ENCODE peak calls at places on chromosomes 12 and 14, in nine cellular contexts. One of them, this sample, is unnamed.

GRCh38 chr12:87848248-87848868 is 180.8 kb downstream of the C12orf50 start:
- DNase-seq in WERI-Rb-1: peak
- DNase-seq in CD4-positive, alpha-beta memory T cell: peak
- DNase-seq in OCI-LY7: peak
- DNase-seq in brain microvascular endothelial cell: peak
- DNase-seq in cardiac muscle cell: peak
- DNase-seq in PC-3: peak
- DNase-seq in substantia nigra: no peak
- DNase-seq in astrocyte: peak
- DNase-seq in this sample: peak

GRCh38 chr14:93800038-93800937 is 12.0 kb upstream of the PRIMA1 start:
- DNase-seq in substantia nigra: no peak
- DNase-seq in cardiac muscle cell: no peak
- DNase-seq in PC-3: no peak
- DNase-seq in CD4-positive, alpha-beta memory T cell: no peak
- DNase-seq in OCI-LY7: no peak
- DNase-seq in brain microvascular endothelial cell: no peak
- DNase-seq in WERI-Rb-1: no peak
- DNase-seq in astrocyte: no peak
- DNase-seq in this sample: peak

GRCh38 chr14:93430889-93431670 is at the start of gene UNC79:
- DNase-seq in WERI-Rb-1: peak
- DNase-seq in CD4-positive, alpha-beta memory T cell: no peak
- DNase-seq in substantia nigra: peak
- DNase-seq in brain microvascular endothelial cell: peak
- DNase-seq in cardiac muscle cell: peak
- DNase-seq in PC-3: no peak
- DNase-seq in astrocyte: peak
- DNase-seq in OCI-LY7: no peak
- DNase-seq in this sample: no peak

GRCh38 chr14:91866061-91866460 is 1.3 kb downstream of the TC2N start:
- DNase-seq in cardiac muscle cell: no peak
- DNase-seq in brain microvascular endothelial cell: no peak
- DNase-seq in substantia nigra: no peak
- DNase-seq in WERI-Rb-1: no peak
- DNase-seq in CD4-positive, alpha-beta memory T cell: peak
- DNase-seq in OCI-LY7: no peak
- DNase-seq in astrocyte: peak
- DNase-seq in PC-3: peak
- DNase-seq in this sample: no peak

GRCh38 chr12:21881950-21882349 is 59.3 kb downstream of the ABCC9 start:
- DNase-seq in CD4-positive, alpha-beta memory T cell: no peak
- DNase-seq in substantia nigra: peak
- DNase-seq in cardiac muscle cell: no peak
- DNase-seq in PC-3: no peak
- DNase-seq in OCI-LY7: no peak
- DNase-seq in brain microvascular endothelial cell: no peak
- DNase-seq in WERI-Rb-1: no peak
- DNase-seq in astrocyte: no peak
- DNase-seq in this sample: no peak

GRCh38 chr12:79983492-79983891 is 48.6 kb upstream of the PPP1R12A start:
- DNase-seq in brain microvascular endothelial cell: peak
- DNase-seq in OCI-LY7: no peak
- DNase-seq in WERI-Rb-1: no peak
- DNase-seq in PC-3: peak
- DNase-seq in cardiac muscle cell: no peak
- DNase-seq in substantia nigra: no peak
- DNase-seq in astrocyte: peak
- DNase-seq in CD4-positive, alpha-beta memory T cell: no peak
- DNase-seq in this sample: peak

GRCh38 chr14:103688441-103688840 is 26.8 kb downstream of the XRCC3 start:
- DNase-seq in CD4-positive, alpha-beta memory T cell: no peak
- DNase-seq in cardiac muscle cell: no peak
- DNase-seq in OCI-LY7: no peak
- DNase-seq in brain microvascular endothelial cell: no peak
- DNase-seq in substantia nigra: no peak
- DNase-seq in PC-3: no peak
- DNase-seq in astrocyte: no peak
- DNase-seq in WERI-Rb-1: no peak
- DNase-seq in this sample: no peak

GRCh38 chr12:132217800-132218518 is 73.7 kb downstream of the NOC4L start:
- DNase-seq in OCI-LY7: no peak
- DNase-seq in PC-3: no peak
- DNase-seq in cardiac muscle cell: no peak
- DNase-seq in brain microvascular endothelial cell: no peak
- DNase-seq in WERI-Rb-1: no peak
- DNase-seq in substantia nigra: no peak
- DNase-seq in CD4-positive, alpha-beta memory T cell: no peak
- DNase-seq in astrocyte: no peak
- DNase-seq in this sample: no peak

GRCh38 chr12:8953773-8954402 is 4.4 kb upstream of the M6PR start:
- DNase-seq in OCI-LY7: no peak
- DNase-seq in brain microvascular endothelial cell: no peak
- DNase-seq in astrocyte: no peak
- DNase-seq in substantia nigra: no peak
- DNase-seq in WERI-Rb-1: no peak
- DNase-seq in cardiac muscle cell: no peak
- DNase-seq in PC-3: no peak
- DNase-seq in CD4-positive, alpha-beta memory T cell: peak
- DNase-seq in this sample: no peak

GRCh38 chr14:104750658-104751057 is 2.3 kb upstream of the SIVA1 start:
- DNase-seq in astrocyte: no peak
- DNase-seq in OCI-LY7: peak
- DNase-seq in PC-3: peak
- DNase-seq in CD4-positive, alpha-beta memory T cell: no peak
- DNase-seq in brain microvascular endothelial cell: no peak
- DNase-seq in substantia nigra: no peak
- DNase-seq in cardiac muscle cell: no peak
- DNase-seq in WERI-Rb-1: no peak
- DNase-seq in this sample: no peak

GRCh38 chr14:96265387-96265786 is 9.4 kb downstream of the BDKRB1 start:
- DNase-seq in OCI-LY7: no peak
- DNase-seq in cardiac muscle cell: no peak
- DNase-seq in astrocyte: no peak
- DNase-seq in substantia nigra: no peak
- DNase-seq in brain microvascular endothelial cell: no peak
- DNase-seq in PC-3: no peak
- DNase-seq in WERI-Rb-1: no peak
- DNase-seq in CD4-positive, alpha-beta memory T cell: no peak
- DNase-seq in this sample: no peak

DNA sequence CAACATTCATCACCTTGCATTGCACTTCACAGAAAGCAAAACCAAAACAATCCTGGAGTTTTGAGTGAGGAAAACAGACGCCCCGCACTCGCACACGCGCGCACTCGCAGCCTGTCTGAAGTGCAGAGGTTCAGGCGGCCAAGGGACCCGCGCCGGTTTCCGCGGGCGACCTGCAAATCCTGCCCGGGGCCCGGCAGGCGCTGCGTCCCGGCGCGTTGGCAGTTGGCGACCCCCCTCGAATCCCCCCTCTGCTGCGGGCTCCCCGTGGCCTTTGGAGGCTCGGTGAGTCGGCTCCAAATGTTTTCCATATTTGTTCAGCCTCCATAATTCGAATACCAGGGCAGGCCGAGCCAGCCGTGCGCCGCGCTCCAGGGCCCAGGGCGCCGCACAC is at the start of gene SSPN:
- DNase-seq in CD4-positive, alpha-beta memory T cell: no peak
- DNase-seq in brain microvascular endothelial cell: peak
- DNase-seq in PC-3: peak
- DNase-seq in OCI-LY7: no peak
- DNase-seq in substantia nigra: peak
- DNase-seq in astrocyte: peak
- DNase-seq in WERI-Rb-1: peak
- DNase-seq in cardiac muscle cell: peak
- DNase-seq in this sample: no peak
- H3K27ac ChIP-seq in CD4-positive, alpha-beta memory T cell: no peak
- H3K27ac ChIP-seq in brain microvascular endothelial cell: peak
- H3K27ac ChIP-seq in PC-3: peak
- H3K27ac ChIP-seq in OCI-LY7: no peak
- H3K27ac ChIP-seq in substantia nigra: peak
- H3K27ac ChIP-seq in astrocyte: peak
- H3K27ac ChIP-seq in WERI-Rb-1: no peak
- H3K27ac ChIP-seq in cardiac muscle cell: no peak
- H3K27ac ChIP-seq in this sample: no peak

DNA sequence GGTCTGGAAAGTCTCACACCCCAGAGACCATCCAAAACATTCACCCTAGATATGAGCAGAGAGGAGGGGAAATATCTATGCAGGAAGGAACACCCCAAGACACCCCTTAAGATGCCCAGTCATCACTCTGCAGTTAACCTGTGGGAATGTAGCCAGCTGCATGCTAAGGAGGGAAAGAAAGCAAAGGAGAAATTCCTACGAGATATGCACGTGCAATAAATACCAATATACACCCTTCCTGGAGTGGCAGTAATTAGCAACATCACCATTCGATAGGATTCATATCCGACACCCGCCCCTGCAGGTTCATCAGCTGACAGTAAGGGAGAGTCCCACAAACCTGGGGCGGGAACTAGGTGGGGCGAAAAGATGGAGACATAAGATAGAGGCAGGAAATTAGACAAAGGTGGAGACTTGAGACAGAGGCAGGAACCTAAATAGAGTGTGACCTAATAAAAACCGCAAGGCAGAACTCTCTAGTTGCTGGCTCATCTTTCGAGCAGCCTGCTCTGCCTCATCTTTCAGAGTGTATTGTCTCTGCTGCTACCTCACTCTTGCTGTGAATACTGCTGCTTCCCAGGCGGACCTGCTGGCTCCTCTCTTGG is 51.5 kb downstream of the PLEKHG3 start:
- DNase-seq in WERI-Rb-1: no peak
- DNase-seq in CD4-positive, alpha-beta memory T cell: peak
- DNase-seq in OCI-LY7: no peak
- DNase-seq in substantia nigra: no peak
- DNase-seq in astrocyte: peak
- DNase-seq in brain microvascular endothelial cell: peak
- DNase-seq in cardiac muscle cell: no peak
- DNase-seq in PC-3: peak
- DNase-seq in this sample: peak
- H3K27ac ChIP-seq in WERI-Rb-1: no peak
- H3K27ac ChIP-seq in CD4-positive, alpha-beta memory T cell: peak
- H3K27ac ChIP-seq in OCI-LY7: no peak
- H3K27ac ChIP-seq in substantia nigra: no peak
- H3K27ac ChIP-seq in astrocyte: no peak
- H3K27ac ChIP-seq in brain microvascular endothelial cell: no peak
- H3K27ac ChIP-seq in cardiac muscle cell: no peak
- H3K27ac ChIP-seq in PC-3: peak
- H3K27ac ChIP-seq in this sample: peak

DNA sequence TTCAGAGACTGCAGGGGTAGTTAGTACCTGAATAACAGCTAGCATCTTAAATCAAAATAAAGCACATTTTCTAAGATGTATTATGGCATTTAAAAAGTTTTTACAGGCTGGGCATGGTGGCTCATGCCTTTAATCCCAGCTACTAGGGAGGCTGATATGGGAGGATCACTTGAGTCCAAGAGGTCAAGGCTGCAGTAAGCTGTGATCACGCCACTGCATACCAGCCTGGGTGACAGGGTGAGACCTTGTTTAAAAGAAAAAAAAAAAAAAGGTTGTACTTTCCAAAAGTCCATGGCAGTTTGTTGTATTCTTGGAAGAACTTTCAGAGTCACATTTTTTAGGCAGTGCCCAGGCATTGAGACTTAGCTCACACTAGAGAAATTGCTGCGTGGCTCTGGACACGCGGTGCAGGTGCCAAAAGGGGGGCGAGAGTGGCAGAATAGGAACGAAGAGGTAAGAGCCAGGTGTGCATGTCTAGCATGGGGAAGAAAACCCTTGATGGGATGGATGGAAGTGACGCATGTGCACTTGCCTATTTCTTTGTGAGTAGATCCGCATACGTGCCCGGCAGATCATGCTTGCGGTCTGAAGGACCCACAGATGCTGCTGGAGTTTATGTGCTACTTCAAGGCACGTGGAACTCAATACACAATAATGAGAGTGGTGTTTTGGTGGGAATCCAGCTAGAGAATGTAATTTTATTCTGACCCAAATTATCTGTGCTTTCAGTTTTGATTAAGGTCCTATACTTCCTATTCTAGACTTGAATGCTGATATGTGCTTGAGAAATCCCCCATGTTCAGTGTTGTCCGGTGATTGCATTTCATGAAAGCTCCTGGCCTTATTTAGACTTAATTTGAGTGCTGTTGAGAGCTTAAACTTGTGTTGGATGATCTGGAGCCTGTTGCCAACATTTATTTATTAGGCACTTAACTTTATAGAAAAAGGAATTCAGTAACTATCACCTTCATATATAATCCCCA is 11.9 kb downstream of the ANKRD13A start:
- DNase-seq in cardiac muscle cell: no peak
- DNase-seq in OCI-LY7: peak
- DNase-seq in CD4-positive, alpha-beta memory T cell: peak
- DNase-seq in PC-3: no peak
- DNase-seq in WERI-Rb-1: no peak
- DNase-seq in astrocyte: no peak
- DNase-seq in brain microvascular endothelial cell: no peak
- DNase-seq in substantia nigra: no peak
- DNase-seq in this sample: no peak
- H3K27ac ChIP-seq in cardiac muscle cell: no peak
- H3K27ac ChIP-seq in OCI-LY7: peak
- H3K27ac ChIP-seq in CD4-positive, alpha-beta memory T cell: peak
- H3K27ac ChIP-seq in PC-3: no peak
- H3K27ac ChIP-seq in WERI-Rb-1: no peak
- H3K27ac ChIP-seq in astrocyte: no peak
- H3K27ac ChIP-seq in brain microvascular endothelial cell: no peak
- H3K27ac ChIP-seq in substantia nigra: no peak
- H3K27ac ChIP-seq in this sample: no peak

GRCh38 chr14:76761849-76762616 is 765 bp downstream of the VASH1 start:
- DNase-seq in WERI-Rb-1: no peak
- DNase-seq in CD4-positive, alpha-beta memory T cell: no peak
- DNase-seq in OCI-LY7: no peak
- DNase-seq in brain microvascular endothelial cell: no peak
- DNase-seq in PC-3: no peak
- DNase-seq in substantia nigra: peak
- DNase-seq in astrocyte: no peak
- DNase-seq in cardiac muscle cell: no peak
- DNase-seq in this sample: no peak

GRCh38 chr14:76763362-76764041 is 2.2 kb downstream of the VASH1 start:
- DNase-seq in astrocyte: peak
- DNase-seq in substantia nigra: no peak
- DNase-seq in PC-3: no peak
- DNase-seq in cardiac muscle cell: no peak
- DNase-seq in WERI-Rb-1: no peak
- DNase-seq in brain microvascular endothelial cell: no peak
- DNase-seq in OCI-LY7: no peak
- DNase-seq in CD4-positive, alpha-beta memory T cell: no peak
- DNase-seq in this sample: no peak

GRCh38 chr14:76760331-76761197 is 704 bp upstream of the VASH1 start:
- DNase-seq in substantia nigra: no peak
- DNase-seq in PC-3: no peak
- DNase-seq in astrocyte: no peak
- DNase-seq in cardiac muscle cell: no peak
- DNase-seq in WERI-Rb-1: no peak
- DNase-seq in brain microvascular endothelial cell: no peak
- DNase-seq in OCI-LY7: no peak
- DNase-seq in CD4-positive, alpha-beta memory T cell: no peak
- DNase-seq in this sample: no peak

GRCh38 chr14:76761198-76761848 is at the start of gene VASH1:
- DNase-seq in PC-3: peak
- DNase-seq in CD4-positive, alpha-beta memory T cell: peak
- DNase-seq in brain microvascular endothelial cell: peak
- DNase-seq in cardiac muscle cell: peak
- DNase-seq in substantia nigra: peak
- DNase-seq in OCI-LY7: no peak
- DNase-seq in WERI-Rb-1: peak
- DNase-seq in astrocyte: peak
- DNase-seq in this sample: no peak

GRCh38 chr14:76762617-76763361 is 1.5 kb downstream of the VASH1 start:
- DNase-seq in CD4-positive, alpha-beta memory T cell: no peak
- DNase-seq in substantia nigra: no peak
- DNase-seq in cardiac muscle cell: no peak
- DNase-seq in brain microvascular endothelial cell: no peak
- DNase-seq in WERI-Rb-1: no peak
- DNase-seq in PC-3: no peak
- DNase-seq in astrocyte: no peak
- DNase-seq in OCI-LY7: no peak
- DNase-seq in this sample: no peak
- H3K27ac ChIP-seq in CD4-positive, alpha-beta memory T cell: no peak
- H3K27ac ChIP-seq in substantia nigra: peak
- H3K27ac ChIP-seq in cardiac muscle cell: no peak
- H3K27ac ChIP-seq in brain microvascular endothelial cell: no peak
- H3K27ac ChIP-seq in WERI-Rb-1: no peak
- H3K27ac ChIP-seq in PC-3: no peak
- H3K27ac ChIP-seq in astrocyte: no peak
- H3K27ac ChIP-seq in OCI-LY7: no peak
- H3K27ac ChIP-seq in this sample: no peak

This sample was measured in epithelial cell of prostate.